ENCODE peak calls at places on chromosomes 11 and 22, in seven cellular contexts. D, E, R, F, U, I and L are unnamed samples.

GRCh38 chr11:111983187-111983986 is 41.8 kb upstream of the DLAT start:
- DNase-seq in D (no peak), E (peak; percentile 72), R (no peak), F (no peak), U (peak; percentile 73), I (peak; percentile 20), L (no peak)

GRCh38 chr22:33380789-33381530 is 322.8 kb upstream of the SYN3 start:
- DNase-seq in D (peak; percentile 6), E (peak; percentile 95), R (no peak), F (no peak), U (peak; percentile 96), I (no peak), L (peak; percentile 60)

GRCh38 chr11:60193687-60194433 is 11.0 kb upstream of the MS4A6A start:
- DNase-seq in D (peak; percentile 32), E (peak; percentile 11), R (no peak), F (no peak), U (peak; percentile 6), I (no peak), L (no peak)

GRCh38 chr11:13052130-13052541 is 43.0 kb downstream of the RASSF10 start:
- DNase-seq in D (no peak), E (no peak), R (no peak), F (no peak), U (no peak), I (no peak), L (no peak)

GRCh38 chr11:58645854-58646253 is 23.4 kb downstream of the CNTF start:
- DNase-seq in D (no peak), E (no peak), R (no peak), F (no peak), U (no peak), I (no peak), L (no peak)

GRCh38 chr11:10829139-10829538 is 20.4 kb upstream of the EIF4G2 start:
- DNase-seq in D (no peak), E (no peak), R (no peak), F (no peak), U (no peak), I (no peak), L (no peak)

GRCh38 chr11:79670846-79671245 is 230.0 kb upstream of the TENM4 start:
- DNase-seq in D (no peak), E (no peak), R (no peak), F (no peak), U (no peak), I (no peak), L (no peak)

GRCh38 chr22:28181332-28181731 is 262.3 kb upstream of the PITPNB start:
- DNase-seq in D (no peak), E (peak; percentile 8), R (no peak), F (no peak), U (peak; percentile 74), I (no peak), L (no peak)

GRCh38 chr11:92153542-92153941 is 71.1 kb upstream of the FAT3 start:
- DNase-seq in D (no peak), E (no peak), R (no peak), F (no peak), U (no peak), I (no peak), L (no peak)

GRCh38 chr22:38187413-38188212 is 6.0 kb upstream of the PLA2G6 start:
- DNase-seq in D (no peak), E (peak; percentile 71), R (no peak), F (no peak), U (no peak), I (peak; percentile 45), L (no peak)

GRCh38 chr11:116853461-116854073 is 16.1 kb upstream of the APOA1 start:
- DNase-seq in D (no peak), E (peak; percentile 96), R (no peak), F (no peak), U (peak; percentile 97), I (peak; percentile 40), L (peak; percentile 85)

GRCh38 chr11:19713221-19714092 is 820 bp downstream of the NAV2 start:
- DNase-seq in D (no peak), E (no peak), R (no peak), F (peak; percentile 31), U (no peak), I (no peak), L (no peak)

GRCh38 chr11:114315749-114316368 is 19.7 kb downstream of the NNMT start:
- DNase-seq in D (peak; percentile 32), E (no peak), R (no peak), F (no peak), U (no peak), I (no peak), L (no peak)

GRCh38 chr11:95230054-95231034 is 658 bp downstream of the SESN3 start:
- DNase-seq in D (peak; percentile 7), E (no peak), R (no peak), F (no peak), U (peak; percentile 15), I (peak; percentile 18), L (no peak)

GRCh38 chr11:119101367-119101758 is 290 bp downstream of the DPAGT1 start:
- DNase-seq in D (no peak), E (no peak), R (no peak), F (no peak), U (no peak), I (no peak), L (no peak)

GRCh38 chr22:50599816-50600454 is 658 bp upstream of the MAPK8IP2 start:
- DNase-seq in D (no peak), E (no peak), R (no peak), F (peak; percentile 68), U (peak; percentile 33), I (no peak), L (no peak)

GRCh38 chr22:22878801-22879674 is 8.6 kb upstream of the IGLL5 start:
- DNase-seq in D (no peak), E (no peak), R (no peak), F (no peak), U (no peak), I (no peak), L (no peak)

GRCh38 chr11:129189646-129190045 is 2.5 kb downstream of the ARHGAP32 start:
- DNase-seq in D (no peak), E (no peak), R (no peak), F (no peak), U (no peak), I (no peak), L (no peak)

GRCh38 chr22:29917052-29917902 is 34.3 kb downstream of the MTMR3 start:
- DNase-seq in D (no peak), E (peak; percentile 11), R (no peak), F (peak; percentile 23), U (peak; percentile 9), I (peak; percentile 47), L (no peak)
- H3K4me3 ChIP-seq in D (no peak overlapping the region), E (no peak overlapping the region), R (no peak overlapping the region), F (no peak overlapping the region), U (no peak overlapping the region), I (no peak overlapping the region), L (no peak overlapping the region)

GRCh38 chr11:7549681-7550080 is 35.9 kb downstream of the PPFIBP2 start:
- DNase-seq in D (no peak), E (no peak), R (no peak), F (no peak), U (no peak), I (no peak), L (no peak)

GRCh38 chr11:7548659-7549283 is 35.0 kb downstream of the PPFIBP2 start:
- DNase-seq in D (no peak), E (no peak), R (no peak), F (no peak), U (no peak), I (no peak), L (no peak)

GRCh38 chr11:7555067-7555699 is 41.4 kb downstream of the PPFIBP2 start:
- DNase-seq in D (no peak), E (no peak), R (no peak), F (peak; percentile 75), U (no peak), I (peak; percentile 26), L (no peak)

GRCh38 chr11:7551571-7551970 is 37.8 kb downstream of the PPFIBP2 start:
- DNase-seq in D (no peak), E (peak; percentile 43), R (no peak), F (no peak), U (peak; percentile 16), I (no peak), L (no peak)

GRCh38 chr11:7552666-7553065 is 38.9 kb downstream of the PPFIBP2 start:
- DNase-seq in D (no peak), E (no peak), R (no peak), F (no peak), U (no peak), I (no peak), L (no peak)
- TF ChIP-seq CTCF in D (no peak), E (no peak), R (no peak), F (no peak), U (no peak), I (no peak), L (no peak)

GRCh38 chr22:46941958-46942815 is 179.7 kb downstream of the TBC1D22A start:
- DNase-seq in D (no peak), E (peak; percentile 13), R (no peak), F (peak; percentile 50), U (no peak), I (no peak), L (peak; percentile 22)

GRCh38 chr22:46945481-46945880 is 183.0 kb downstream of the TBC1D22A start:
- DNase-seq in D (no peak), E (no peak), R (no peak), F (no peak), U (no peak), I (no peak), L (no peak)

GRCh38 chr22:46946383-46946965 is 184.0 kb downstream of the TBC1D22A start:
- DNase-seq in D (no peak), E (no peak), R (no peak), F (no peak), U (no peak), I (no peak), L (no peak)

GRCh38 chr22:46947516-46948260 is 185.2 kb downstream of the TBC1D22A start:
- DNase-seq in D (no peak), E (no peak), R (no peak), F (no peak), U (no peak), I (no peak), L (no peak)

DNA sequence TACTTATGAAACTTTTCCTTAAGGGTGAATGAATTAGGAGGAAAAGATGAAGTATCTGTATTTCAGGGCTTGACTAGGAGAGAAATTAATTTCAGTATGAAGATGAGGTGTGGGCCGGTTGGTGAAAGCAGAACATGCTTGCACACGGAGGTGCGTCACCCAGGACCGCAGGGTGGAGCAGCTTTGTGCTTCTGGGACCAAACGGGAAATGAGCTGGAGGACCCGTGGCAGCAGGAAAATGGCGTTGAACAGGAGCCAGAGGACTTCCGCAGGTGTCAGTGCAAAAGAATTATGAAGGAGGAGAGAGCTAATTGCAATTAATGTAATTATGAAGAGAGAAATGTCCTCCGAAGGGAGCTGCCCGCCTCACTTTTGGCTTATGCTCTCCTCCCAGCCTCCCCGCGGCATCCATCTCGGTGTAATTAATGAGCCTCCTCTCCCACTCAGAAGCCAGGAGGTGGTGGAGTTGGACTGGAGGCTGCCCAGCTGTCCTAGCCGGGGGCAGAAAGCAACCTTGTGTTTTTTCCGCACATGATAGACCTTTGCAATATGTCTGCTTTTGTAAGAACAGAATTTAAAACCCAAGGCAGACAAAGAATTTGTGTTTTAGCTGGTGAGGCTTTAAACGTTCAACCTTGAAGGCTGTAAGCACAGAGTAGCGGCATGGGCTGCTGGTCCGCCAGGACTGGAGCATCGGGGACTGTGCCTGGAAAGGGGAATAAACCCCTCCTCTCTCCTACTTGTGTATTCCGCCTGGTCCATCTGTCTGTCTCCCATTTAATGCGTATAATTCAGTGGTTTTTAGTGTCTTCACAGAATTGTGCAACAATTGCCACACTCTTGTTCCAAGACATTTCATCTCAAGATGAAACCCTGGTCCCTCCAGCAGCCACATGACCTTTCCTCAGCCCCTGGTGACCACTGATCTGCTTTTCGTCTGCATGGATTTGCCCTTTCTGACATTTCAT is 180.7 kb downstream of the TBC1D22A start:
- DNase-seq in D (no peak), E (no peak), R (no peak), F (peak; percentile 40), U (no peak), I (peak; percentile 44), L (no peak)
- H3K4me3 ChIP-seq in D (no peak overlapping the region), E (no peak overlapping the region), R (peak overlapping the region; percentile 0), F (no peak overlapping the region), U (no peak overlapping the region), I (no peak overlapping the region), L (no peak overlapping the region)

GRCh38 chr22:27032121-27032761 is 374.9 kb downstream of the MIAT start:
- DNase-seq in D (no peak), E (no peak), R (peak; percentile 11), F (peak; percentile 38), U (peak; percentile 6), I (peak; percentile 68), L (no peak)
- TF ChIP-seq CTCF in D (no peak), E (no peak), R (peak; percentile 47), F (no peak), U (no peak), I (peak; percentile 13), L (peak; percentile 40)